ENCODE peak calls at places on chromosome X, in four cellular contexts. One of them, this sample, is unnamed.

GRCh38 chrX:109770780-109771179 is 37.7 kb upstream of the ACSL4 start:
- DNase-seq in IMR-90: no peak
- DNase-seq in K562: no peak
- DNase-seq in HepG2: no peak
- DNase-seq in this sample: no peak

GRCh38 chrX:54934058-54934457 is 13.4 kb downstream of the TRO start:
- DNase-seq in IMR-90: no peak
- DNase-seq in K562: no peak
- DNase-seq in HepG2: no peak
- DNase-seq in this sample: no peak

GRCh38 chrX:48002929-48003328 is 860 bp downstream of the ZNF182 start:
- DNase-seq in IMR-90: no peak
- DNase-seq in K562: no peak
- DNase-seq in HepG2: no peak
- DNase-seq in this sample: no peak

GRCh38 chrX:152245231-152245630 is 106.9 kb upstream of the MAGEA10 start:
- DNase-seq in IMR-90: no peak
- DNase-seq in K562: no peak
- DNase-seq in HepG2: no peak
- DNase-seq in this sample: no peak

GRCh38 chrX:2404816-2405215 is 96.0 kb downstream of the DHRSX start:
- DNase-seq in IMR-90: no peak
- DNase-seq in K562: no peak
- DNase-seq in HepG2: no peak
- DNase-seq in this sample: no peak

GRCh38 chrX:151019837-151020236 is 36.7 kb downstream of the HMGB3 start:
- DNase-seq in IMR-90: peak
- DNase-seq in K562: no peak
- DNase-seq in HepG2: no peak
- DNase-seq in this sample: no peak

GRCh38 chrX:40434947-40435346 is 145.8 kb upstream of the ATP6AP2 start:
- DNase-seq in IMR-90: peak
- DNase-seq in K562: peak
- DNase-seq in HepG2: no peak
- DNase-seq in this sample: no peak

GRCh38 chrX:1443496-1444075 is 9.1 kb downstream of the ASMTL start:
- DNase-seq in IMR-90: no peak
- DNase-seq in K562: no peak
- DNase-seq in HepG2: no peak
- DNase-seq in this sample: no peak

GRCh38 chrX:51420610-51421009 is 75.8 kb downstream of the NUDT11 start:
- DNase-seq in IMR-90: peak
- DNase-seq in K562: peak
- DNase-seq in HepG2: peak
- DNase-seq in this sample: peak

GRCh38 chrX:538311-538710 is 92.3 kb upstream of the SHOX start:
- DNase-seq in IMR-90: no peak
- DNase-seq in K562: no peak
- DNase-seq in HepG2: no peak
- DNase-seq in this sample: no peak

GRCh38 chrX:104469771-104470170 is 96.2 kb upstream of the IL1RAPL2 start:
- DNase-seq in IMR-90: no peak
- DNase-seq in K562: no peak
- DNase-seq in HepG2: no peak
- DNase-seq in this sample: no peak

GRCh38 chrX:12777670-12778069 is 13.5 kb upstream of the PRPS2 start:
- DNase-seq in IMR-90: no peak
- DNase-seq in K562: no peak
- DNase-seq in HepG2: no peak
- DNase-seq in this sample: no peak
- TF ChIP-seq MAZ in IMR-90: no peak
- TF ChIP-seq MAZ in K562: no peak
- TF ChIP-seq MAZ in HepG2: no peak
- TF ChIP-seq MAZ in this sample: no peak

GRCh38 chrX:100687128-100687527 is 43.1 kb downstream of the SRPX2 start:
- DNase-seq in IMR-90: no peak
- DNase-seq in K562: no peak
- DNase-seq in HepG2: no peak
- DNase-seq in this sample: no peak

GRCh38 chrX:100685997-100686305 is 42.0 kb downstream of the SRPX2 start:
- DNase-seq in IMR-90: no peak
- DNase-seq in K562: no peak
- DNase-seq in HepG2: no peak
- DNase-seq in this sample: no peak

GRCh38 chrX:100682939-100683338 is 38.9 kb downstream of the SRPX2 start:
- DNase-seq in IMR-90: no peak
- DNase-seq in K562: no peak
- DNase-seq in HepG2: peak
- DNase-seq in this sample: no peak

GRCh38 chrX:100685284-100685996 is 41.4 kb downstream of the SRPX2 start:
- DNase-seq in IMR-90: peak
- DNase-seq in K562: peak
- DNase-seq in HepG2: peak
- DNase-seq in this sample: peak

GRCh38 chrX:100687546-100687945 is 43.5 kb downstream of the SRPX2 start:
- DNase-seq in IMR-90: no peak
- DNase-seq in K562: no peak
- DNase-seq in HepG2: no peak
- DNase-seq in this sample: no peak
- TF ChIP-seq MAZ in IMR-90: no peak
- TF ChIP-seq MAZ in K562: no peak
- TF ChIP-seq MAZ in HepG2: no peak
- TF ChIP-seq MAZ in this sample: no peak

DNA sequence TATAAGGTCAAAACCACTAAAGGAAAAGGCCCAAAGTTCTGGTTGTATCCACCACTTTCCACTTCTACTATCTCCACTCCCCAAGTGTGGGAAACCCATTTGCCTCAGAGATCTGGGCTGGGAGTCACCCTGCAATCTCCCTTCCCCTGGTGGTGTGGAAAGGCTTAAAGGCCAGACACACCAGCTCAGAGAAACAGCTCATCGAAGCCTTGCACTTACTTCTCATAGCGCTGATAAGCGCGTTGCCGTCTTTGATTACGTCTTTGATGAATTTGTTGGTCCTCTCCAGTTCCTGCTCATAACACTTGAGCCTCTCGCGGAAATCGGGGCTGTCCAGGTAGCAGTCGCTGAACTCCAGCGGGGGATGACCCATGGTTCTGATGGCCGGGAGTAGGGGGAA is 647 bp downstream of the OPHN1 start:
- DNase-seq in IMR-90: peak
- DNase-seq in K562: peak
- DNase-seq in HepG2: no peak
- DNase-seq in this sample: peak
- TF ChIP-seq MAZ in IMR-90: no peak
- TF ChIP-seq MAZ in K562: no peak
- TF ChIP-seq MAZ in HepG2: no peak
- TF ChIP-seq MAZ in this sample: no peak

DNA sequence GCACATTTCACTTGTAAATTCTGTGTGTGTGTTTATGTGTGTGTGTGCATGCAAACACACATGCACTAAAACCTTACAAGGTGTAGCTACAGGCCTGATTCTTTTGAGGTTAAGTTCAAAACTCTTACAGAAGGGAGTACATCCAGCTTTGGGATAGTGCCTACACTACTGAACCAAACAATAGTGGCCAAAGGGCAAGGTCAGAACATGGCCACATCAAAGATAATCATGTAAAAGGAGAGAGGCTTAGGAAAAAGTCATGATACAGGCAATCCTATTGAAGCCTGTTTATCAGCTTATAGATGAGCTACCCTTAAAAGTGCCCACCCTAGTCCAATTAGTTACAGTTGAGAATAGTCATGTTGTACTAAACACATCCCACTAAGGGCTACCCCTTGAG is 139.6 kb downstream of the IDS start:
- DNase-seq in IMR-90: no peak
- DNase-seq in K562: no peak
- DNase-seq in HepG2: peak
- DNase-seq in this sample: no peak
- TF ChIP-seq MAZ in IMR-90: no peak
- TF ChIP-seq MAZ in K562: no peak
- TF ChIP-seq MAZ in HepG2: no peak
- TF ChIP-seq MAZ in this sample: no peak

GRCh38 chrX:66200855-66201795 is 37.1 kb downstream of the HEPH start:
- DNase-seq in IMR-90: peak
- DNase-seq in K562: no peak
- DNase-seq in HepG2: no peak
- DNase-seq in this sample: no peak
- TF ChIP-seq MAZ in IMR-90: no peak
- TF ChIP-seq MAZ in K562: no peak
- TF ChIP-seq MAZ in HepG2: no peak
- TF ChIP-seq MAZ in this sample: no peak

This sample was measured in A549.